ENCODE peak calls at places on chromosome 18, in eight cellular contexts. One of them, this sample, is unnamed.
A peak's percentile ranks its signal among the peaks of the same experiment; 100 is the strongest.

GRCh38 chr18:10114727-10115463 is 201.1 kb downstream of the VAPA start:
- DNase-seq in hippocampal formation: no peak
- DNase-seq in germinal center: no peak
- DNase-seq in NCI-H1930: no peak
- DNase-seq in T-helper 1 cell: no peak
- DNase-seq in GOT3: no peak
- DNase-seq in effector CD4-positive, alpha-beta T cell: no peak
- DNase-seq in amniotic stem cell: no peak
- DNase-seq in this sample: no peak

GRCh38 chr18:24656571-24656971 is 196.1 kb downstream of the HRH4 start:
- DNase-seq in amniotic stem cell: no peak
- DNase-seq in effector CD4-positive, alpha-beta T cell: no peak
- DNase-seq in T-helper 1 cell: no peak
- DNase-seq in germinal center: no peak
- DNase-seq in GOT3: no peak
- DNase-seq in NCI-H1930: peak; percentile 76
- DNase-seq in hippocampal formation: no peak
- DNase-seq in this sample: no peak

GRCh38 chr18:36533446-36534153 is 236.1 kb downstream of the FHOD3 start:
- DNase-seq in amniotic stem cell: no peak
- DNase-seq in GOT3: no peak
- DNase-seq in NCI-H1930: no peak
- DNase-seq in T-helper 1 cell: no peak
- DNase-seq in hippocampal formation: no peak
- DNase-seq in effector CD4-positive, alpha-beta T cell: no peak
- DNase-seq in germinal center: no peak
- DNase-seq in this sample: no peak

GRCh38 chr18:13577091-13577697 is 149.2 kb downstream of the FAM210A start:
- DNase-seq in T-helper 1 cell: no peak
- DNase-seq in NCI-H1930: no peak
- DNase-seq in GOT3: no peak
- DNase-seq in effector CD4-positive, alpha-beta T cell: no peak
- DNase-seq in germinal center: peak; percentile 32
- DNase-seq in hippocampal formation: no peak
- DNase-seq in amniotic stem cell: no peak
- DNase-seq in this sample: no peak

GRCh38 chr18:3455938-3456685 is 6.1 kb downstream of the TGIF1 start:
- DNase-seq in NCI-H1930: no peak
- DNase-seq in GOT3: no peak
- DNase-seq in effector CD4-positive, alpha-beta T cell: no peak
- DNase-seq in hippocampal formation: no peak
- DNase-seq in amniotic stem cell: no peak
- DNase-seq in germinal center: no peak
- DNase-seq in T-helper 1 cell: no peak
- DNase-seq in this sample: no peak

GRCh38 chr18:50004013-50004412 is 190.7 kb upstream of the ACAA2 start:
- DNase-seq in GOT3: no peak
- DNase-seq in amniotic stem cell: no peak
- DNase-seq in hippocampal formation: no peak
- DNase-seq in germinal center: no peak
- DNase-seq in effector CD4-positive, alpha-beta T cell: no peak
- DNase-seq in T-helper 1 cell: no peak
- DNase-seq in NCI-H1930: no peak
- DNase-seq in this sample: no peak

GRCh38 chr18:46756559-46757201 is at the start of gene ST8SIA5:
- DNase-seq in effector CD4-positive, alpha-beta T cell: no peak
- DNase-seq in amniotic stem cell: no peak
- DNase-seq in GOT3: no peak
- DNase-seq in T-helper 1 cell: no peak
- DNase-seq in hippocampal formation: no peak
- DNase-seq in germinal center: peak; percentile 72
- DNase-seq in NCI-H1930: peak; percentile 55
- DNase-seq in this sample: no peak

GRCh38 chr18:10182009-10182624 is 268.3 kb downstream of the VAPA start:
- DNase-seq in T-helper 1 cell: no peak
- DNase-seq in hippocampal formation: no peak
- DNase-seq in effector CD4-positive, alpha-beta T cell: no peak
- DNase-seq in germinal center: no peak
- DNase-seq in amniotic stem cell: no peak
- DNase-seq in GOT3: no peak
- DNase-seq in NCI-H1930: no peak
- DNase-seq in this sample: no peak

GRCh38 chr18:35458677-35459441 is 38.9 kb downstream of the INO80C start:
- DNase-seq in amniotic stem cell: no peak
- DNase-seq in effector CD4-positive, alpha-beta T cell: no peak
- DNase-seq in GOT3: no peak
- DNase-seq in germinal center: no peak
- DNase-seq in T-helper 1 cell: no peak
- DNase-seq in hippocampal formation: no peak
- DNase-seq in NCI-H1930: no peak
- DNase-seq in this sample: peak; percentile 39

GRCh38 chr18:2536493-2536892 is 34.8 kb downstream of the METTL4 start:
- DNase-seq in GOT3: no peak
- DNase-seq in germinal center: no peak
- DNase-seq in hippocampal formation: no peak
- DNase-seq in T-helper 1 cell: no peak
- DNase-seq in NCI-H1930: no peak
- DNase-seq in effector CD4-positive, alpha-beta T cell: no peak
- DNase-seq in amniotic stem cell: peak; percentile 55
- DNase-seq in this sample: no peak

GRCh38 chr18:51813740-51814139 is 526.3 kb upstream of the DCC start:
- DNase-seq in NCI-H1930: no peak
- DNase-seq in hippocampal formation: no peak
- DNase-seq in GOT3: no peak
- DNase-seq in T-helper 1 cell: no peak
- DNase-seq in germinal center: no peak
- DNase-seq in effector CD4-positive, alpha-beta T cell: no peak
- DNase-seq in amniotic stem cell: no peak
- DNase-seq in this sample: no peak

GRCh38 chr18:2971741-2972552 is 41.0 kb downstream of the LPIN2 start:
- DNase-seq in amniotic stem cell: no peak
- DNase-seq in hippocampal formation: no peak
- DNase-seq in effector CD4-positive, alpha-beta T cell: peak; percentile 62
- DNase-seq in germinal center: peak; percentile 62
- DNase-seq in GOT3: no peak
- DNase-seq in NCI-H1930: no peak
- DNase-seq in T-helper 1 cell: peak; percentile 54
- DNase-seq in this sample: no peak

GRCh38 chr18:11948852-11949523 is 32.3 kb upstream of the IMPA2 start:
- DNase-seq in germinal center: no peak
- DNase-seq in T-helper 1 cell: no peak
- DNase-seq in amniotic stem cell: no peak
- DNase-seq in effector CD4-positive, alpha-beta T cell: no peak
- DNase-seq in NCI-H1930: no peak
- DNase-seq in hippocampal formation: no peak
- DNase-seq in GOT3: no peak
- DNase-seq in this sample: no peak

GRCh38 chr18:79684283-79684631 is 4.7 kb downstream of the CTDP1 start:
- DNase-seq in germinal center: no peak
- DNase-seq in GOT3: no peak
- DNase-seq in T-helper 1 cell: no peak
- DNase-seq in hippocampal formation: no peak
- DNase-seq in effector CD4-positive, alpha-beta T cell: no peak
- DNase-seq in NCI-H1930: no peak
- DNase-seq in amniotic stem cell: no peak
- DNase-seq in this sample: no peak

GRCh38 chr18:22088029-22088428 is 81.4 kb upstream of the GATA6 start:
- DNase-seq in effector CD4-positive, alpha-beta T cell: no peak
- DNase-seq in T-helper 1 cell: no peak
- DNase-seq in hippocampal formation: no peak
- DNase-seq in NCI-H1930: no peak
- DNase-seq in GOT3: no peak
- DNase-seq in germinal center: no peak
- DNase-seq in amniotic stem cell: no peak
- DNase-seq in this sample: no peak

GRCh38 chr18:55458456-55459238 is 129.3 kb downstream of the TCF4 start:
- DNase-seq in hippocampal formation: peak; percentile 41
- DNase-seq in amniotic stem cell: no peak
- DNase-seq in NCI-H1930: no peak
- DNase-seq in germinal center: no peak
- DNase-seq in GOT3: no peak
- DNase-seq in T-helper 1 cell: no peak
- DNase-seq in effector CD4-positive, alpha-beta T cell: no peak
- DNase-seq in this sample: no peak

GRCh38 chr18:12420831-12421421 is 13.2 kb downstream of the PRELID3A start:
- DNase-seq in hippocampal formation: no peak
- DNase-seq in amniotic stem cell: no peak
- DNase-seq in NCI-H1930: no peak
- DNase-seq in germinal center: peak; percentile 33
- DNase-seq in T-helper 1 cell: no peak
- DNase-seq in effector CD4-positive, alpha-beta T cell: no peak
- DNase-seq in GOT3: no peak
- DNase-seq in this sample: no peak

GRCh38 chr18:56678836-56679565 is 27.8 kb downstream of the WDR7 start:
- DNase-seq in T-helper 1 cell: no peak
- DNase-seq in GOT3: no peak
- DNase-seq in hippocampal formation: no peak
- DNase-seq in germinal center: no peak
- DNase-seq in effector CD4-positive, alpha-beta T cell: no peak
- DNase-seq in amniotic stem cell: no peak
- DNase-seq in NCI-H1930: no peak
- DNase-seq in this sample: no peak

GRCh38 chr18:74951165-74951760 is 257.7 kb downstream of the PTGR3 start:
- DNase-seq in T-helper 1 cell: no peak
- DNase-seq in effector CD4-positive, alpha-beta T cell: peak; percentile 14
- DNase-seq in amniotic stem cell: peak; percentile 70
- DNase-seq in NCI-H1930: no peak
- DNase-seq in GOT3: no peak
- DNase-seq in hippocampal formation: no peak
- DNase-seq in germinal center: no peak
- DNase-seq in this sample: peak; percentile 91

GRCh38 chr18:61750840-61751668 is 141.8 kb downstream of the RNF152 start:
- DNase-seq in hippocampal formation: no peak
- DNase-seq in GOT3: no peak
- DNase-seq in NCI-H1930: no peak
- DNase-seq in effector CD4-positive, alpha-beta T cell: no peak
- DNase-seq in T-helper 1 cell: no peak
- DNase-seq in amniotic stem cell: no peak
- DNase-seq in germinal center: no peak
- DNase-seq in this sample: no peak

GRCh38 chr18:11324956-11325873 is 175.8 kb upstream of the PIEZO2 start:
- DNase-seq in GOT3: no peak
- DNase-seq in amniotic stem cell: peak; percentile 86
- DNase-seq in hippocampal formation: no peak
- DNase-seq in NCI-H1930: no peak
- DNase-seq in effector CD4-positive, alpha-beta T cell: no peak
- DNase-seq in T-helper 1 cell: no peak
- DNase-seq in germinal center: no peak
- DNase-seq in this sample: no peak

GRCh38 chr18:7830468-7830867 is 263.4 kb downstream of the PTPRM start:
- DNase-seq in germinal center: peak; percentile 21
- DNase-seq in T-helper 1 cell: no peak
- DNase-seq in NCI-H1930: no peak
- DNase-seq in effector CD4-positive, alpha-beta T cell: no peak
- DNase-seq in GOT3: no peak
- DNase-seq in amniotic stem cell: no peak
- DNase-seq in hippocampal formation: no peak
- DNase-seq in this sample: no peak

GRCh38 chr18:58223717-58224424 is 179.8 kb downstream of the NEDD4L start:
- DNase-seq in T-helper 1 cell: no peak
- DNase-seq in germinal center: no peak
- DNase-seq in hippocampal formation: no peak
- DNase-seq in effector CD4-positive, alpha-beta T cell: no peak
- DNase-seq in amniotic stem cell: peak; percentile 62
- DNase-seq in GOT3: no peak
- DNase-seq in NCI-H1930: peak; percentile 17
- DNase-seq in this sample: peak; percentile 83

GRCh38 chr18:68233043-68233442 is 481.9 kb downstream of the TMX3 start:
- DNase-seq in T-helper 1 cell: no peak
- DNase-seq in amniotic stem cell: no peak
- DNase-seq in hippocampal formation: no peak
- DNase-seq in effector CD4-positive, alpha-beta T cell: no peak
- DNase-seq in germinal center: no peak
- DNase-seq in GOT3: no peak
- DNase-seq in NCI-H1930: peak; percentile 8
- DNase-seq in this sample: no peak

GRCh38 chr18:68221116-68221724 is 493.7 kb downstream of the TMX3 start:
- DNase-seq in effector CD4-positive, alpha-beta T cell: no peak
- DNase-seq in germinal center: no peak
- DNase-seq in GOT3: no peak
- DNase-seq in hippocampal formation: no peak
- DNase-seq in amniotic stem cell: no peak
- DNase-seq in T-helper 1 cell: no peak
- DNase-seq in NCI-H1930: no peak
- DNase-seq in this sample: no peak

GRCh38 chr18:59801576-59801975 is 98.2 kb upstream of the PMAIP1 start:
- DNase-seq in T-helper 1 cell: no peak
- DNase-seq in hippocampal formation: no peak
- DNase-seq in GOT3: no peak
- DNase-seq in NCI-H1930: no peak
- DNase-seq in effector CD4-positive, alpha-beta T cell: no peak
- DNase-seq in germinal center: no peak
- DNase-seq in amniotic stem cell: no peak
- DNase-seq in this sample: no peak

GRCh38 chr18:64436111-64436510 is 287.2 kb upstream of the LINC00305 start:
- DNase-seq in NCI-H1930: no peak
- DNase-seq in hippocampal formation: no peak
- DNase-seq in T-helper 1 cell: no peak
- DNase-seq in germinal center: no peak
- DNase-seq in effector CD4-positive, alpha-beta T cell: no peak
- DNase-seq in amniotic stem cell: no peak
- DNase-seq in GOT3: no peak
- DNase-seq in this sample: no peak